ENCODE peak calls at places on chromosomes 11 and 22, in six cellular contexts. One of them, this sample, is unnamed. For H3K27me3, the result is how much of the 10 kb centered on the place peaks cover.

GRCh38 chr11:132943325-132943736 is 589.0 kb downstream of the OPCML start:
- DNase-seq in lower lobe of right lung: no peak
- DNase-seq in fibroblast of lung: peak
- DNase-seq in endodermal cell: no peak
- DNase-seq in HAP-1: no peak
- DNase-seq in AG04450: no peak
- DNase-seq in this sample: no peak

GRCh38 chr11:11329062-11329806 is 23.8 kb downstream of the CSNK2A3 start:
- DNase-seq in lower lobe of right lung: no peak
- DNase-seq in fibroblast of lung: no peak
- DNase-seq in endodermal cell: no peak
- DNase-seq in HAP-1: no peak
- DNase-seq in AG04450: no peak
- DNase-seq in this sample: no peak

GRCh38 chr11:45500457-45500856 is 165.0 kb downstream of the CHST1 start:
- DNase-seq in lower lobe of right lung: no peak
- DNase-seq in fibroblast of lung: no peak
- DNase-seq in endodermal cell: peak
- DNase-seq in HAP-1: no peak
- DNase-seq in AG04450: no peak
- DNase-seq in this sample: no peak

GRCh38 chr11:68113986-68114385 is 7.2 kb downstream of the CHKA start:
- DNase-seq in lower lobe of right lung: no peak
- DNase-seq in fibroblast of lung: peak
- DNase-seq in endodermal cell: no peak
- DNase-seq in HAP-1: no peak
- DNase-seq in AG04450: peak
- DNase-seq in this sample: no peak

GRCh38 chr11:118241191-118242098 is 10.7 kb downstream of the MPZL3 start:
- DNase-seq in lower lobe of right lung: peak
- DNase-seq in fibroblast of lung: no peak
- DNase-seq in endodermal cell: no peak
- DNase-seq in HAP-1: no peak
- DNase-seq in AG04450: no peak
- DNase-seq in this sample: no peak

GRCh38 chr11:10293423-10294288 is at the start of gene SBF2:
- DNase-seq in lower lobe of right lung: peak
- DNase-seq in fibroblast of lung: peak
- DNase-seq in endodermal cell: peak
- DNase-seq in HAP-1: peak
- DNase-seq in AG04450: peak
- DNase-seq in this sample: no peak

GRCh38 chr11:32420937-32421532 is 14.3 kb downstream of the WT1 start:
- DNase-seq in lower lobe of right lung: no peak
- DNase-seq in fibroblast of lung: no peak
- DNase-seq in endodermal cell: peak
- DNase-seq in HAP-1: no peak
- DNase-seq in AG04450: no peak
- DNase-seq in this sample: no peak

GRCh38 chr11:22807855-22808558 is 21.6 kb downstream of the SVIP start:
- DNase-seq in lower lobe of right lung: no peak
- DNase-seq in fibroblast of lung: no peak
- DNase-seq in endodermal cell: no peak
- DNase-seq in HAP-1: no peak
- DNase-seq in AG04450: no peak
- DNase-seq in this sample: no peak

GRCh38 chr22:18156878-18157713 is 7.1 kb downstream of the USP18 start:
- DNase-seq in lower lobe of right lung: no peak
- DNase-seq in fibroblast of lung: peak
- DNase-seq in endodermal cell: peak
- DNase-seq in HAP-1: peak
- DNase-seq in AG04450: peak
- DNase-seq in this sample: peak

GRCh38 chr11:72782081-72782920 is 11.5 kb downstream of the STARD10 start:
- DNase-seq in lower lobe of right lung: peak
- DNase-seq in fibroblast of lung: no peak
- DNase-seq in endodermal cell: peak
- DNase-seq in HAP-1: peak
- DNase-seq in AG04450: no peak
- DNase-seq in this sample: no peak

GRCh38 chr11:128467610-128468041 is 119.7 kb downstream of the ETS1 start:
- DNase-seq in lower lobe of right lung: no peak
- DNase-seq in fibroblast of lung: peak
- DNase-seq in endodermal cell: no peak
- DNase-seq in HAP-1: no peak
- DNase-seq in AG04450: peak
- DNase-seq in this sample: peak

GRCh38 chr22:23548501-23549197 is 31.4 kb downstream of the IGLL1 start:
- DNase-seq in lower lobe of right lung: no peak
- DNase-seq in fibroblast of lung: no peak
- DNase-seq in endodermal cell: peak
- DNase-seq in HAP-1: no peak
- DNase-seq in AG04450: no peak
- DNase-seq in this sample: no peak

GRCh38 chr22:23712256-23712655 is 21.4 kb downstream of the RGL4 start:
- DNase-seq in lower lobe of right lung: no peak
- DNase-seq in fibroblast of lung: no peak
- DNase-seq in endodermal cell: no peak
- DNase-seq in HAP-1: no peak
- DNase-seq in AG04450: no peak
- DNase-seq in this sample: no peak

GRCh38 chr11:10538924-10539323 is 2.1 kb downstream of the RNF141 start:
- DNase-seq in lower lobe of right lung: no peak
- DNase-seq in fibroblast of lung: no peak
- DNase-seq in endodermal cell: no peak
- DNase-seq in HAP-1: no peak
- DNase-seq in AG04450: no peak
- DNase-seq in this sample: no peak

GRCh38 chr22:20750461-20751184 is 23.3 kb upstream of the SERPIND1 start:
- DNase-seq in lower lobe of right lung: no peak
- DNase-seq in fibroblast of lung: peak
- DNase-seq in endodermal cell: no peak
- DNase-seq in HAP-1: no peak
- DNase-seq in AG04450: peak
- DNase-seq in this sample: peak

GRCh38 chr11:10486161-10486840 is 31.2 kb downstream of the AMPD3 start:
- DNase-seq in lower lobe of right lung: no peak
- DNase-seq in fibroblast of lung: no peak
- DNase-seq in endodermal cell: no peak
- DNase-seq in HAP-1: peak
- DNase-seq in AG04450: no peak
- DNase-seq in this sample: no peak

GRCh38 chr11:78187366-78188011 is 937 bp downstream of the KCTD21 start:
- DNase-seq in lower lobe of right lung: no peak
- DNase-seq in fibroblast of lung: no peak
- DNase-seq in endodermal cell: no peak
- DNase-seq in HAP-1: no peak
- DNase-seq in AG04450: no peak
- DNase-seq in this sample: no peak

GRCh38 chr11:65586676-65587075 is 8.9 kb downstream of the KCNK7 start:
- DNase-seq in lower lobe of right lung: no peak
- DNase-seq in fibroblast of lung: peak
- DNase-seq in endodermal cell: peak
- DNase-seq in HAP-1: no peak
- DNase-seq in AG04450: no peak
- DNase-seq in this sample: no peak

GRCh38 chr11:96314326-96315050 is 28.5 kb downstream of the MAML2 start:
- DNase-seq in lower lobe of right lung: peak
- DNase-seq in fibroblast of lung: peak
- DNase-seq in endodermal cell: no peak
- DNase-seq in HAP-1: no peak
- DNase-seq in AG04450: no peak
- DNase-seq in this sample: no peak

GRCh38 chr22:49593509-49593908 is 234.2 kb downstream of the BRD1 start:
- DNase-seq in lower lobe of right lung: no peak
- DNase-seq in fibroblast of lung: no peak
- DNase-seq in endodermal cell: no peak
- DNase-seq in HAP-1: no peak
- DNase-seq in AG04450: no peak
- DNase-seq in this sample: no peak

GRCh38 chr22:50201191-50202129 is 649 bp downstream of the SELENOO start:
- DNase-seq in lower lobe of right lung: no peak
- DNase-seq in fibroblast of lung: no peak
- DNase-seq in endodermal cell: no peak
- DNase-seq in HAP-1: no peak
- DNase-seq in AG04450: no peak
- DNase-seq in this sample: no peak

GRCh38 chr22:19287076-19287724 is 4.3 kb downstream of the CLTCL1 start:
- DNase-seq in lower lobe of right lung: no peak
- DNase-seq in fibroblast of lung: peak
- DNase-seq in endodermal cell: no peak
- DNase-seq in HAP-1: no peak
- DNase-seq in AG04450: peak
- DNase-seq in this sample: peak

DNA sequence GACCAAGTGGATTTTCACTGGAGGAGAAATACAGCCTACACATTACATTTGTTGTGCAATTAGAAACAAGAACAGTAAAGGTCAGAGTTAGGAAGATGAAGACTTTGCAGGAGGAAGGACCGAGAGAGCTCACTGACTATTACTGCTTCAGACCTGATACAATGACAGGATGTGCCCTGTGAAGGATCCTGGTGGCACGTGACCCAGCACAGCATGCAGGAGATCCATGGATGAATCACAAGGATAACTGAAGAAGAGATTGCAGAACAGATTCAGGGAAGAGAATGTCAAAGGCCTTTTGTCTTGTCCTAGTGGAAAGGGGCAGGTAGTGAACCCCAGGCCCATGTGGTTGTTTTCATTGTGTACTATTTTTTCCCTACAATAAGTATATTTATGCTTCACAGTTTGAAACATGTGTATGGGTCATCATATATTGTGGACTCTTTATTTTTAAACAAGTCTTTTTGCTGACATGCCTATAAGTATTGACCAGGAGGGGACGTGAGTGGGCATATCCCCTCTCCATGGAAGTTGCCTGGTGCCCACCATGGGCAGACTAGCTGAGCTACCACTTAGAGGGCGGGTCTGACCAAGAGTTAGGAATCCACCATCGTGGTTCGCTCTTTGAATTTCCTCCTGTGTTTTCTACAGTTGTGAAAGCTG is 44.3 kb downstream of the RASSF10 start:
- DNase-seq in lower lobe of right lung: no peak
- DNase-seq in fibroblast of lung: no peak
- DNase-seq in endodermal cell: no peak
- DNase-seq in HAP-1: no peak
- DNase-seq in AG04450: no peak
- DNase-seq in this sample: no peak
- H3K27me3 ChIP-seq in lower lobe of right lung: under half
- H3K27me3 ChIP-seq in fibroblast of lung: under half
- H3K27me3 ChIP-seq in endodermal cell: under half
- H3K27me3 ChIP-seq in HAP-1: under half
- H3K27me3 ChIP-seq in AG04450: under half
- H3K27me3 ChIP-seq in this sample: under half

DNA sequence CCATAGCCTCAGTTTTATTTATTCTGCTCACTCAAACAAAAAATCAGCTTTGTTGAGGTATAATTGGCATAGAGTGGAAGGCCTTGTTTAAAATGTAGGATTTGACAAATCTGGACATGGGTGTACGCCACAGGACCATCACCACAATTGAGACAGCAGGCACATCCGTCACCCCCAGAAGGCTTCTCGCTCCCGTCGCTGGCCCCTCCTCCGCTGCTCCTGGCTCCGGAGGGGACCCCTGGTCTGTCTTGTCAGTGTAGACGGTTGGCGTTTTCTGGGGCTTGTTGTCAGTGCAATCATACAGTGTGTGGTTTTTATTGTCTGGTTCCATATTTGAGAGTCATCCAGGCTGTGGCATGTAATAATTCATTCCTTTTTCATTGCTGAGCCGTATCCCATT is 97.6 kb downstream of the KCNQ1 start:
- DNase-seq in lower lobe of right lung: no peak
- DNase-seq in fibroblast of lung: no peak
- DNase-seq in endodermal cell: peak
- DNase-seq in HAP-1: no peak
- DNase-seq in AG04450: no peak
- DNase-seq in this sample: no peak
- H3K27me3 ChIP-seq in lower lobe of right lung: under half
- H3K27me3 ChIP-seq in fibroblast of lung: under half
- H3K27me3 ChIP-seq in endodermal cell: under half
- H3K27me3 ChIP-seq in HAP-1: under half
- H3K27me3 ChIP-seq in AG04450: under half
- H3K27me3 ChIP-seq in this sample: under half

GRCh38 chr11:1920128-1920908 is 815 bp downstream of the TNNT3 start:
- DNase-seq in lower lobe of right lung: no peak
- DNase-seq in fibroblast of lung: no peak
- DNase-seq in endodermal cell: no peak
- DNase-seq in HAP-1: no peak
- DNase-seq in AG04450: no peak
- DNase-seq in this sample: no peak

GRCh38 chr11:1917523-1918435 is 1.7 kb upstream of the TNNT3 start:
- DNase-seq in lower lobe of right lung: no peak
- DNase-seq in fibroblast of lung: no peak
- DNase-seq in endodermal cell: peak
- DNase-seq in HAP-1: no peak
- DNase-seq in AG04450: no peak
- DNase-seq in this sample: no peak

GRCh38 chr11:1920909-1921575 is 1.5 kb downstream of the TNNT3 start:
- DNase-seq in lower lobe of right lung: no peak
- DNase-seq in fibroblast of lung: no peak
- DNase-seq in endodermal cell: no peak
- DNase-seq in HAP-1: no peak
- DNase-seq in AG04450: no peak
- DNase-seq in this sample: no peak

GRCh38 chr11:1918436-1919315 is 827 bp upstream of the TNNT3 start:
- DNase-seq in lower lobe of right lung: no peak
- DNase-seq in fibroblast of lung: no peak
- DNase-seq in endodermal cell: no peak
- DNase-seq in HAP-1: no peak
- DNase-seq in AG04450: no peak
- DNase-seq in this sample: no peak

DNA sequence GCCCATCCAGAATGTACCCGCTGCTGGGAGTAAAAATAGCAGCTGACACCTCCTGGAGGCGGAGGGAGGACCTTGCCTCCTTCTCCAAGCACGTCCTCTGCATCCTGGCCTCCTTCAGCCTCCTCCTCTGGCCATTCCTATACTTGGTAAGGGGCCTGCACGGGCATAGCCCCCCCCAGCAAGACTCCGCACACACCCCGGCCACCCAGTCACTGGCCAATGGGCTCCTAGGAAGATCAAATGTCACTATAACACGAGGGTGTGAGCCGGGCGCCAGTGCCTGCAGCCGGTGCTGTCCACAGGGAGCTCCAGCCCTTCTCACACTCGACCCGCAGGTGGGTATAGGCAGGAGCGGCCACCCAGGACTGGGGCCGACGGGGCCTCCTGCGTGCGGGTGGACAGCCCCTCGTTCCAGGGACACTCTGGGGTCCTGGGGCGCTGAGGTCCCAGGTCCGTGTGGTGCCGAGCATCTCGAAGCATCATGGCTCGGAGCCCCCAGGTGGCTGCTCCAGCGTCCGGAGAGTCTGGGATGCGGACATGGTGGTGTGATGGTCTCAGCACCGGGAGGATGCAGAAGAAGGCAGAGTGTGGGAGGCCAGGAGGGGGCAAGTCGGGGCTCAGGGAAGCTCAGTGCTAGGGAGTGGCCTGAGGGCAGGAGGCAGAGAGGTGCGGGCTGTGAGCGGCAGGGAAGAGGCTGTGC is at the start of gene TNNT3:
- DNase-seq in lower lobe of right lung: no peak
- DNase-seq in fibroblast of lung: no peak
- DNase-seq in endodermal cell: no peak
- DNase-seq in HAP-1: no peak
- DNase-seq in AG04450: no peak
- DNase-seq in this sample: no peak
- H3K27me3 ChIP-seq in lower lobe of right lung: under half
- H3K27me3 ChIP-seq in fibroblast of lung: under half
- H3K27me3 ChIP-seq in endodermal cell: under half
- H3K27me3 ChIP-seq in HAP-1: under half
- H3K27me3 ChIP-seq in AG04450: under half
- H3K27me3 ChIP-seq in this sample: under half

GRCh38 chr11:13080861-13081260 is 71.7 kb downstream of the RASSF10 start:
- DNase-seq in lower lobe of right lung: no peak
- DNase-seq in fibroblast of lung: no peak
- DNase-seq in endodermal cell: no peak
- DNase-seq in HAP-1: no peak
- DNase-seq in AG04450: no peak
- DNase-seq in this sample: no peak
- H3K27me3 ChIP-seq in lower lobe of right lung: under half
- H3K27me3 ChIP-seq in fibroblast of lung: under half
- H3K27me3 ChIP-seq in endodermal cell: under half
- H3K27me3 ChIP-seq in HAP-1: under half
- H3K27me3 ChIP-seq in AG04450: half or more
- H3K27me3 ChIP-seq in this sample: under half